ENCODE peak calls at places on chromosomes 6 and 20, in six cellular contexts. M is IMR-90, P is neuronal stem cell, G is H1, B is mesenchymal stem cell, E is trophoblast cell. V is an unnamed sample.

GRCh38 chr6:100230115-100230975 is 234.4 kb downstream of the SIM1 start:
- DNase-seq in G (no peak), E (no peak), M (no peak), B (no peak), P (no peak), V (no peak)

GRCh38 chr6:22363166-22363965 is 66.5 kb upstream of the PRL start:
- DNase-seq in E (no peak), B (no peak), M (no peak), G (no peak), P (no peak), V (no peak)

GRCh38 chr6:87742106-87742505 is 40.1 kb upstream of the AKIRIN2 start:
- DNase-seq in E (no peak), B (peak; percentile 42), P (no peak), G (no peak), M (no peak), V (no peak)

GRCh38 chr6:86118271-86118670 is 475.6 kb upstream of the SYNCRIP start:
- DNase-seq in M (no peak), P (no peak), B (no peak), E (no peak), G (no peak), V (no peak)

GRCh38 chr20:1392693-1393506 is at the start of gene FKBP1A:
- DNase-seq in M (peak; percentile 90), P (peak; percentile 74), E (peak; percentile 87), B (peak; percentile 90), G (peak; percentile 85), V (peak; percentile 89)

GRCh38 chr6:148869589-148869988 is 122.8 kb downstream of the UST start:
- DNase-seq in M (peak; percentile 98), B (peak; percentile 91), P (no peak), G (no peak), E (no peak), V (peak; percentile 45)

GRCh38 chr6:46016063-46016608 is 476 bp upstream of the CLIC5 start:
- DNase-seq in P (no peak), G (no peak), B (no peak), M (no peak), E (no peak), V (no peak)

GRCh38 chr6:53441761-53442160 is 93.0 kb upstream of the ELOVL5 start:
- DNase-seq in B (no peak), E (no peak), G (no peak), M (peak; percentile 67), P (no peak), V (no peak)

GRCh38 chr6:155319902-155320301 is 5.6 kb upstream of the TFB1M start:
- DNase-seq in M (no peak), B (no peak), P (no peak), G (no peak), E (no peak), V (no peak)

GRCh38 chr6:83711958-83712357 is 3.1 kb upstream of the SNAP91 start:
- DNase-seq in B (no peak), P (no peak), E (no peak), G (no peak), M (no peak), V (no peak)

GRCh38 chr6:1029196-1029595 is 282.7 kb upstream of the FOXQ1 start:
- DNase-seq in B (no peak), M (no peak), E (no peak), P (no peak), G (no peak), V (no peak)

GRCh38 chr6:168157272-168158007 is 78.4 kb upstream of the FRMD1 start:
- DNase-seq in B (peak; percentile 96), M (peak; percentile 78), G (peak; percentile 52), P (no peak), E (peak; percentile 51), V (peak; percentile 31)

GRCh38 chr6:7463785-7464184 is 74.2 kb downstream of the RIOK1 start:
- DNase-seq in G (no peak), B (peak; percentile 57), P (peak; percentile 40), E (peak; percentile 35), M (peak; percentile 52), V (peak; percentile 96)

GRCh38 chr6:42193491-42193894 is 1.3 kb downstream of the GUCA1B start:
- DNase-seq in M (no peak), G (no peak), P (no peak), E (no peak), B (peak; percentile 58), V (peak; percentile 51)

GRCh38 chr20:2101057-2101934 is at the start of gene STK35:
- DNase-seq in B (no peak), P (no peak), M (no peak), E (peak; percentile 51), G (peak; percentile 80), V (peak; percentile 76)

GRCh38 chr20:33826270-33826897 is 15.2 kb downstream of the CHMP4B start:
- DNase-seq in E (no peak), M (no peak), B (no peak), P (no peak), G (no peak), V (peak; percentile 92)

GRCh38 chr6:116229287-116229913 is 24.5 kb downstream of the TSPYL4 start:
- DNase-seq in E (no peak), P (peak; percentile 92), G (peak; percentile 98), B (peak; percentile 71), M (peak; percentile 91), V (peak; percentile 99)

GRCh38 chr6:27840572-27840971 is 71.6 kb downstream of the OR2B2 start:
- DNase-seq in G (no peak), P (no peak), E (no peak), M (no peak), B (no peak), V (no peak)

GRCh38 chr20:46582648-46583047 is 32.2 kb upstream of the OCSTAMP start:
- DNase-seq in M (no peak), P (no peak), B (no peak), G (no peak), E (no peak), V (peak; percentile 14)

GRCh38 chr6:161462148-161462547 is 188.3 kb upstream of the AGPAT4 start:
- DNase-seq in M (no peak), B (no peak), P (no peak), E (no peak), G (no peak), V (no peak)

GRCh38 chr20:34621383-34622367 is 55.2 kb downstream of the PIGU start:
- DNase-seq in G (no peak), M (peak; percentile 64), B (peak; percentile 67), E (peak; percentile 57), P (no peak), V (no peak)

GRCh38 chr20:675453-676314 is at the start of gene SCRT2:
- DNase-seq in P (peak; percentile 90), E (peak; percentile 76), M (peak; percentile 65), G (peak; percentile 91), B (peak; percentile 72), V (peak; percentile 84)

GRCh38 chr6:166418691-166419143 is 36.0 kb upstream of the MPC1 start:
- DNase-seq in M (no peak), B (no peak), G (no peak), E (no peak), P (no peak), V (no peak)

GRCh38 chr20:17827759-17828559 is 128.2 kb downstream of the BANF2 start:
- DNase-seq in M (no peak), P (no peak), B (no peak), G (no peak), E (no peak), V (no peak)

GRCh38 chr6:155408231-155408630 is 47.4 kb downstream of the NOX3 start:
- DNase-seq in G (no peak), B (no peak), P (no peak), M (no peak), E (no peak), V (no peak)

GRCh38 chr6:33714385-33715040 is 3.0 kb upstream of the UQCC2 start:
- DNase-seq in B (no peak), P (no peak), E (no peak), G (no peak), M (no peak), V (no peak)

DNA sequence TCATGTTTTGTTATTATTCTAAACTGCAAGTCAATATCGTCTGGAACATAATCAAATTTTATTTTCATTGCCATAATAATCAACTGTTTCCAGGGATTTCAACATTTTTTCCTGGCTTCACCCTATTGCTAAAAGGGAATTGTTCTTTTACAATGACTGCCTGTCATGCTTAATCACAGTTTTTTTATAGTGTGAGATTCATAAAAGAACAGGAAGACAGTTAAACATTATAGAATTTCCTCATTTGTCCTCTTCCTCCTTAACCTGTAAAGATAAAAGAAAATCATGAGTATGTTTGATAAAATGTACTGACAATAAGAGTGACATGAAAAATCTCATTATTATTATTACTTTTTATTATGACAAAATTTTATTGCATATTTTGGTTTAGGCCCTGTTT is 73.3 kb upstream of the CENPW start:
- DNase-seq in E (no peak), P (no peak), B (no peak), G (no peak), M (no peak), V (no peak)
- H3K4me1 ChIP-seq in E (peaks cover 3% of the 10 kb centered on the region), P (no peaks in the 10 kb centered on the region), B (peaks cover 2% of the 10 kb centered on the region), G (no peaks in the 10 kb centered on the region), M (no peaks in the 10 kb centered on the region), V (no peaks in the 10 kb centered on the region)

GRCh38 chr6:43608310-43608763 is 20.7 kb downstream of the GTPBP2 start:
- DNase-seq in G (peak; percentile 84), P (peak; percentile 68), M (peak; percentile 86), E (peak; percentile 78), B (peak; percentile 88), V (peak; percentile 88)
- H3K23ac ChIP-seq in G (no peak overlapping the region), P (no peak overlapping the region), M (no peak overlapping the region), E (no peak overlapping the region), B (no peak overlapping the region), V (no peak overlapping the region)

GRCh38 chr20:59322101-59322500 is 21.7 kb downstream of the EDN3 start:
- DNase-seq in M (no peak), B (no peak), G (no peak), E (no peak), P (no peak), V (no peak)
- H3K4me3 ChIP-seq in M (no peak overlapping the region), B (no peak overlapping the region), G (no peak overlapping the region), E (no peak overlapping the region), P (no peak overlapping the region), V (no peak overlapping the region)

GRCh38 chr6:110130362-110130761 is 49.1 kb downstream of the WASF1 start:
- DNase-seq in E (no peak), M (no peak), B (no peak), G (no peak), P (no peak), V (no peak)
- H3K4me1 ChIP-seq in E (no peaks in the 10 kb centered on the region), M (no peaks in the 10 kb centered on the region), B (peaks cover 2% of the 10 kb centered on the region), G (peaks cover 5% of the 10 kb centered on the region), P (peaks cover 4% of the 10 kb centered on the region), V (peaks cover 6% of the 10 kb centered on the region)

GRCh38 chr6:49462927-49463611 is at the start of the genes CENPQ and MMUT:
- DNase-seq in M (peak; percentile 93), B (peak; percentile 96), P (peak; percentile 92), E (peak; percentile 90), G (peak; percentile 91), V (peak; percentile 98)
- H3K23ac ChIP-seq in M (peak within 1 kb of the TSS; percentile 72), B (no peak within 1 kb of the TSS), P (no peak within 1 kb of the TSS), E (no peak within 1 kb of the TSS), G (no peak within 1 kb of the TSS), V (no peak within 1 kb of the TSS)

V was measured in mesendoderm.